ENCODE peak calls at places on chromosomes 4 and X, in ten cellular contexts. D is upper lobe of left lung, F is A549, P is body of pancreas, V is IMR-90, X is endothelial cell of umbilical vein, R is adrenal gland, G is sigmoid colon, L is suprapubic skin, Q is breast epithelium. K is an unnamed sample.
A peak's percentile ranks its signal among the peaks of the same experiment; 100 is the strongest.

GRCh38 chr4:122826596-122827257 is at the start of gene FGF2:
- DNase-seq in G (peak; percentile 90), X (peak; percentile 68), P (peak; percentile 19), V (peak; percentile 60), L (peak; percentile 85), R (peak; percentile 23), F (peak; percentile 54), Q (peak; percentile 41), D (peak; percentile 26), K (peak; percentile 72)

GRCh38 chr4:139227729-139228404 is 50.8 kb upstream of the ELF2 start:
- DNase-seq in V (no peak), P (no peak), Q (no peak), L (no peak), F (peak; percentile 7), X (no peak), G (no peak), R (no peak), D (no peak), K (no peak)

GRCh38 chr4:94491322-94491721 is 39.6 kb downstream of the PDLIM5 start:
- DNase-seq in P (no peak), F (no peak), Q (no peak), X (peak; percentile 42), G (no peak), D (no peak), L (no peak), V (peak; percentile 52), R (no peak), K (no peak)

GRCh38 chr4:156672924-156673323 is 298.7 kb downstream of the PDGFC start:
- DNase-seq in L (no peak), P (no peak), D (no peak), X (no peak), V (no peak), F (no peak), G (no peak), R (no peak), Q (no peak), K (no peak)

GRCh38 chrX:100409316-100410082 is 574 bp downstream of the PCDH19 start:
- DNase-seq in R (peak; percentile 7), X (no peak), G (no peak), F (no peak), D (no peak), V (no peak), L (no peak), P (no peak), Q (no peak), K (no peak)

GRCh38 chr4:22607382-22607781 is 85.4 kb upstream of the GBA3 start:
- DNase-seq in G (peak; percentile 71), V (peak; percentile 31), R (peak; percentile 53), X (peak; percentile 29), F (peak; percentile 38), P (peak; percentile 73), Q (peak; percentile 20), D (peak; percentile 47), L (no peak), K (peak; percentile 60)

GRCh38 chr4:79209822-79210635 is 115.8 kb downstream of the NAA11 start:
- DNase-seq in P (no peak), R (no peak), Q (no peak), G (peak; percentile 45), V (no peak), L (no peak), D (no peak), F (no peak), X (peak; percentile 74), K (peak; percentile 38)

GRCh38 chr4:17373666-17374065 is 138.2 kb downstream of the QDPR start:
- DNase-seq in R (no peak), P (no peak), V (no peak), L (no peak), G (no peak), F (no peak), D (no peak), Q (no peak), X (no peak), K (no peak)

GRCh38 chrX:30309139-30309571 is at the start of gene NR0B1:
- DNase-seq in P (peak; percentile 11), V (no peak), R (peak; percentile 79), L (no peak), G (no peak), Q (no peak), F (peak; percentile 79), D (no peak), X (no peak), K (peak; percentile 79)

GRCh38 chrX:30307466-30307865 is 1.7 kb downstream of the NR0B1 start:
- DNase-seq in G (no peak), V (no peak), D (no peak), R (no peak), X (no peak), L (no peak), Q (no peak), F (no peak), P (no peak), K (no peak)

GRCh38 chrX:30304866-30305265 is 4.3 kb downstream of the NR0B1 start:
- DNase-seq in V (no peak), L (no peak), Q (no peak), X (no peak), G (no peak), D (no peak), F (peak; percentile 75), P (no peak), R (no peak), K (no peak)

GRCh38 chrX:30310429-30311206 is 1.4 kb upstream of the NR0B1 start:
- DNase-seq in Q (no peak), R (no peak), D (no peak), L (no peak), V (no peak), X (no peak), G (no peak), P (no peak), F (no peak), K (no peak)

DNA sequence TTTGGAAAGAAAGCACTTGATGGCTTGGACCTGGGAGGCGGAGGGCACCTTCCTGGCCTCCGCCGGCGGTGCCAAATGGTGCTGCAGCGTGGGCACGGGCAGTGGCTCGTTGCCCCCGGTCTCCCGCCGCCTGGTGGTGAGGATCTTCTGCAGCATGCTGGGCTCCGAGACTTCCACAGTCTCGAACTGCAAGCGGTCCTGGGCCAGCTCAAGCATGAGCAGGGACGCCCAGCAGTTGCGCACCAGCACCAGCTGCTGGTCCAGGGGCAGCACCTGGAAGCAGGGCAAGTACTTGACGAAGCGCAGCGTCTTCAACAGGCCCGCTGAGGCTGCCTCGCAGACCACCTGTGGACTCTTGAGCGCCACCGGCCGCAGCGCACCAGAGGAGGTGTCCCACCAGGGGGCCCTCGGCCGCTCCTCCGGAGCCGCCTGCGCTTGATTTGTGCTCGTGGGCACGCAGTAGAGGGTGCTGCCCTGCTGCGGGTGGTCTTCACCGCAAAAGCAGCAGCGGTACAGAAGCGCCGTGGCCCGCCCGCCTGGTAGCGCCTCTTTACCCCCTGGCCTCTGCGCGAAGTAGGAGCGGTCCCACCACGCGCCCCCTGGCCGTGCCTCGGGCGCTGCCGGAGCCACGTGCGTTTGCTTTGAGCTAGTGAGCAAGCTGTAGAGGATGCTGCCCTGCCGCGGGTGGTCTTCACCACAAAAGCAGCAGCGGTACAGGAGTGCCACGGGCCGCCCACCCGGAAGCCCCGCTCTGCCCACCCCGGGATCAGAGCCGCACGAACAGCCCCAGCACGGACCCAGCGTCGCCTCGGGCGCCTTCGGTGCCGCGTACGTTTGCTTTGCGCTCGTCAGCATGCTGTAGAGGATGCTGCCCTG is 689 bp downstream of the NR0B1 start:
- DNase-seq in P (peak; percentile 12), L (no peak), D (no peak), V (no peak), X (peak; percentile 4), F (peak; percentile 86), Q (no peak), R (peak; percentile 71), G (no peak), K (peak; percentile 33)
- TF ChIP-seq CTCF in P (no peak), L (no peak), D (no peak), V (peak; percentile 4), X (peak; percentile 36), F (peak; percentile 65), Q (no peak), R (peak; percentile 63), G (no peak), K (no peak)

DNA sequence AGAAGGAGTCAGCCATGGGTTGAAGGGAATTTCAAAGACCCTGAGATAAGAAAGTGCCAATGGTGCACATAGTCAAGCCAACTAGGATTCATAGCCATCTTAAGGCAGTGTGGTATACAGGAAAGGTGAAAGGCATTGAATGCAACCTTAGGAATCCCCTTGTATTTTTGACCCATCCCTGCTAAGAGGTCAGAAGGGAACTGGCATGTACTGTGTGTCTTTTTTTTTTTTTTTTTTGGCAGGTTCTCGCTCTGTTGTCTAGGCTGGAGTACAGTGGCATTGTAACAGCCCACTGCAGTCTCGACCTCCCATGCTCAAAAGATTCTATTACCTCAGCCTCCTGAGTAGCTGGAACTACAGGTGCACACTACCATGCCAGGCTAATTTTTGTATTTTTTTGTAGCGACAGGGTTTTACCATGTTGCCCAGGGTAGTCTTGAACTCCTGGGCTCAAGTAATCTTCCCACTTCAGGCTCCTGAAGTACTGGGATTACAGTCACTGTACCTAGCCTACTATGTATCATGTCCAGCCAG is 40.8 kb downstream of the VSIG4 start:
- DNase-seq in D (no peak), X (no peak), Q (no peak), P (no peak), F (no peak), R (no peak), G (no peak), L (no peak), V (no peak), K (no peak)
- TF ChIP-seq POLR2A in D (no peak), X (no peak), Q (no peak), P (no peak), F (no peak), R (no peak), G (no peak), L (no peak), V (no peak), K (no peak)

GRCh38 chrX:43741843-43742573 is 85.9 kb downstream of the MAOA start:
- DNase-seq in R (peak; percentile 31), D (no peak), P (no peak), X (no peak), L (no peak), Q (peak; percentile 22), V (no peak), G (no peak), F (no peak), K (no peak)

GRCh38 chrX:43750248-43750676 is 94.2 kb downstream of the MAOA start:
- DNase-seq in V (peak; percentile 19), L (peak; percentile 60), F (peak; percentile 55), Q (peak; percentile 28), X (peak; percentile 57), R (peak; percentile 39), D (peak; percentile 56), G (peak; percentile 76), P (peak; percentile 62), K (peak; percentile 50)

GRCh38 chrX:43745938-43746721 is 90.0 kb downstream of the MAOA start:
- DNase-seq in V (no peak), Q (no peak), X (no peak), R (no peak), L (no peak), P (no peak), G (no peak), F (no peak), D (no peak), K (no peak)

GRCh38 chrX:43743100-43743822 is 87.2 kb downstream of the MAOA start:
- DNase-seq in F (no peak), P (no peak), R (no peak), V (no peak), X (no peak), G (no peak), L (no peak), Q (no peak), D (no peak), K (no peak)

DNA sequence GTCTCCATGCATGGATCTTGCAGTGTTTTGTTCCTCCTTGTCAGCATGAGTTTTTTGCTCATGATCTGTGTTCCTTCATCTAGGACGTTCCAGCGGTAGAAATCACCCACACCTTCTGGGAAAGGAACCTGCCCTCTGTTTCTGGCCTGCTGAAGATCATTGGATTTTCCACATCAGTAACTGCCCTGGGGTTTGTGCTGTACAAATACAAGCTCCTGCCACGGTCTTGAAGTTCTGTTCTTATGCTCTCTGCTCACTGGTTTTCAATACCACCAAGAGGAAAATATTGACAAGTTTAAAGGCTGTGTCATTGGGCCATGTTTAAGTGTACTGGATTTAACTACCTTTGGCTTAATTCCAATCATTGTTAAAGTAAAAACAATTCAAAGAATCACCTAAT is 88.2 kb downstream of the MAOA start:
- DNase-seq in R (no peak), G (no peak), Q (no peak), F (no peak), V (no peak), D (no peak), P (no peak), L (no peak), X (peak; percentile 18), K (no peak)
- H3K4me3 ChIP-seq in R (no peak overlapping the region), G (no peak overlapping the region), Q (no peak overlapping the region), F (no peak overlapping the region), V (no peak overlapping the region), D (no peak overlapping the region), P (no peak overlapping the region), L (no peak overlapping the region), X (no peak overlapping the region), K (no peak overlapping the region)

GRCh38 chrX:120769576-120770341 is 105.9 kb downstream of the CT47B1 start:
- DNase-seq in D (no peak), F (peak; percentile 74), P (no peak), R (peak; percentile 24), V (peak; percentile 19), G (no peak), L (no peak), Q (no peak), X (peak; percentile 68), K (no peak)
- TF ChIP-seq CTCF in D (no peak), F (peak; percentile 56), P (peak; percentile 35), R (peak; percentile 50), V (peak; percentile 31), G (no peak), L (no peak), Q (peak; percentile 16), X (peak; percentile 23), K (no peak)

K was measured in testis.